ENCODE peak calls at places on chromosomes 5 and 9, in six cellular contexts. U is GM13976; R is mucosa of descending colon; J is NCI-H1092; T is RWPE1; I is stimulated activated CD8-positive, alpha-beta memory T cell treated with anti-CD3 and anti-CD28 coated beads, Interleukin-7, amount 100 ng/mL, for 24 hours. H is an unnamed sample.

GRCh38 chr9:137429974-137430722 is 7.0 kb downstream of the NOXA1 start:
- DNase-seq in U (peak), J (no peak), I (no peak), T (no peak), R (peak), H (peak)

GRCh38 chr9:136541709-136542108 is 4.1 kb downstream of the NOTCH1 start:
- DNase-seq in T (no peak), I (no peak), J (no peak), R (no peak), U (no peak), H (no peak)

GRCh38 chr9:75148551-75148950 is 60.2 kb downstream of the OSTF1 start:
- DNase-seq in U (no peak), T (no peak), I (no peak), R (no peak), J (no peak), H (no peak)

GRCh38 chr5:135423158-135423925 is 23.8 kb downstream of the DCANP1 start:
- DNase-seq in U (no peak), I (no peak), T (no peak), R (no peak), J (no peak), H (no peak)

GRCh38 chr5:132098621-132099020 is 25.0 kb downstream of the CSF2 start:
- DNase-seq in I (no peak), T (no peak), R (no peak), U (no peak), J (no peak), H (no peak)

GRCh38 chr5:165538065-165538464 is 2032.6 kb downstream of the MAT2B start:
- DNase-seq in I (no peak), J (no peak), T (no peak), R (no peak), U (no peak), H (no peak)

GRCh38 chr5:51095481-51095880 is 287.8 kb upstream of the ISL1 start:
- DNase-seq in U (no peak), I (no peak), J (no peak), R (no peak), T (no peak), H (no peak)

GRCh38 chr5:2748180-2748840 is 3.2 kb downstream of the IRX2 start:
- DNase-seq in R (no peak), T (no peak), I (no peak), U (no peak), J (no peak), H (no peak)

GRCh38 chr5:52771343-52772039 is 16.2 kb upstream of the ITGA1 start:
- DNase-seq in J (no peak), I (peak), T (no peak), U (peak), R (no peak), H (no peak)

GRCh38 chr9:135247174-135247930 is 159.9 kb downstream of the OLFM1 start:
- DNase-seq in I (no peak), J (no peak), U (no peak), T (no peak), R (peak), H (peak)

GRCh38 chr5:8363133-8363532 is 494.2 kb downstream of the MTRR start:
- DNase-seq in I (no peak), R (no peak), T (peak), J (no peak), U (no peak), H (no peak)

GRCh38 chr9:120713257-120714087 is 798 bp downstream of the MEGF9 start:
- DNase-seq in R (peak), T (peak), I (no peak), U (peak), J (no peak), H (peak)

GRCh38 chr5:37767961-37768360 is 71.9 kb downstream of the GDNF start:
- DNase-seq in R (no peak), J (no peak), I (no peak), U (no peak), T (no peak), H (no peak)

GRCh38 chr9:130447193-130447816 is 2.5 kb downstream of the ASS1 start:
- DNase-seq in J (no peak), I (no peak), U (no peak), T (no peak), R (peak), H (no peak)

GRCh38 chr5:136638084-136638483 is 272.7 kb upstream of the TRPC7 start:
- DNase-seq in J (no peak), R (no peak), T (no peak), I (no peak), U (no peak), H (no peak)

GRCh38 chr9:18594837-18595236 is 120.9 kb downstream of the ADAMTSL1 start:
- DNase-seq in T (no peak), I (no peak), J (no peak), U (no peak), R (no peak), H (no peak)

GRCh38 chr9:137389428-137389746 is 33.6 kb downstream of the EXD3 start:
- DNase-seq in U (no peak), I (no peak), R (no peak), T (no peak), J (no peak), H (no peak)

GRCh38 chr5:177089825-177090641 is 3.3 kb downstream of the FGFR4 start:
- DNase-seq in T (no peak), J (no peak), R (no peak), I (no peak), U (no peak), H (no peak)

GRCh38 chr5:150603052-150603451 is 37.4 kb upstream of the SYNPO start:
- DNase-seq in R (peak), T (no peak), I (no peak), J (no peak), U (no peak), H (peak)

GRCh38 chr9:123784513-123784912 is 145.4 kb downstream of the DENND1A start:
- DNase-seq in I (no peak), J (no peak), R (no peak), U (no peak), T (no peak), H (no peak)

GRCh38 chr5:147857302-147858129 is 21.0 kb upstream of the SCGB3A2 start:
- DNase-seq in R (no peak), U (peak), J (peak), I (peak), T (peak), H (peak)

GRCh38 chr5:76794871-76795270 is 24.0 kb upstream of the F2RL1 start:
- DNase-seq in R (no peak), U (no peak), I (no peak), J (no peak), T (no peak), H (no peak)

GRCh38 chr5:111719773-111720172 is 37.2 kb downstream of the NREP start:
- DNase-seq in U (no peak), J (no peak), I (no peak), R (no peak), T (no peak), H (no peak)

GRCh38 chr5:5387192-5387591 is 35.3 kb upstream of the ICE1 start:
- DNase-seq in R (no peak), T (no peak), U (no peak), I (no peak), J (no peak), H (no peak)

GRCh38 chr9:13412323-13412722 is 132.8 kb upstream of the MPDZ start:
- DNase-seq in I (no peak), T (no peak), U (no peak), J (no peak), R (no peak), H (no peak)

GRCh38 chr5:14168139-14168792 is 25.1 kb downstream of the TRIO start:
- DNase-seq in T (no peak), U (no peak), I (no peak), J (no peak), R (no peak), H (no peak)

GRCh38 chr5:17118631-17119030 is 98.8 kb upstream of the BASP1 start:
- DNase-seq in I (no peak), U (no peak), T (peak), J (no peak), R (no peak), H (peak)

GRCh38 chr5:108196276-108196675 is 185.6 kb downstream of the FBXL17 start:
- DNase-seq in R (no peak), J (no peak), U (no peak), I (no peak), T (no peak), H (no peak)

GRCh38 chr9:133397895-133398294 is 19.9 kb downstream of the REXO4 start:
- DNase-seq in R (no peak), U (no peak), I (no peak), J (no peak), T (no peak), H (no peak)

GRCh38 chr5:34499001-34499734 is 157.0 kb upstream of the RAI14 start:
- DNase-seq in I (no peak), T (no peak), J (no peak), U (peak), R (no peak), H (no peak)

GRCh38 chr9:125293134-125293533 is 31.5 kb downstream of the GAPVD1 start:
- DNase-seq in U (no peak), R (no peak), I (no peak), T (peak), J (no peak), H (no peak)

GRCh38 chr9:4832786-4833579 is 40.2 kb downstream of the RCL1 start:
- DNase-seq in T (peak), R (no peak), I (peak), U (no peak), J (no peak), H (no peak)